ENCODE peak calls at places on chromosomes 3 and 15, in five cellular contexts. C is uterus, M is A549, S is stomach, A is breast epithelium. K is an unnamed sample.

GRCh38 chr3:124063168-124063909 is 71.4 kb upstream of the ROPN1 start:
- DNase-seq in M (no peak), A (no peak), C (peak), S (no peak), K (no peak)

GRCh38 chr3:69178838-69179739 is 56.7 kb upstream of the LMOD3 start:
- DNase-seq in M (peak), S (no peak), A (no peak), C (no peak), K (no peak)

GRCh38 chr15:68445351-68445750 is 13.4 kb upstream of the ITGA11 start:
- DNase-seq in C (no peak), M (no peak), A (no peak), S (no peak), K (no peak)

GRCh38 chr3:33318709-33319380 is 41.6 kb downstream of the FBXL2 start:
- DNase-seq in A (no peak), M (peak), S (no peak), C (no peak), K (no peak)

GRCh38 chr3:87793322-87793877 is 265.4 kb downstream of the CGGBP1 start:
- DNase-seq in A (no peak), M (peak), C (no peak), S (no peak), K (no peak)

GRCh38 chr3:48400824-48401433 is 28.9 kb downstream of the FBXW12 start:
- DNase-seq in C (peak), M (peak), S (peak), A (peak), K (no peak)

GRCh38 chr3:99843590-99844260 is 26.1 kb downstream of the CMSS1 start:
- DNase-seq in C (no peak), M (no peak), A (no peak), S (peak), K (no peak)

GRCh38 chr3:111143-112069 is 85.2 kb upstream of the CHL1 start:
- DNase-seq in A (no peak), C (no peak), S (no peak), M (peak), K (no peak)

GRCh38 chr15:85583404-85584390 is 203.3 kb downstream of the AKAP13 start:
- DNase-seq in C (peak), S (peak), M (peak), A (no peak), K (no peak)

GRCh38 chr3:40317061-40317676 is 7.7 kb downstream of the EIF1B start:
- DNase-seq in C (peak), M (peak), A (no peak), S (no peak), K (no peak)

GRCh38 chr15:70430029-70430428 is 332.3 kb upstream of the TLE3 start:
- DNase-seq in C (no peak), M (peak), S (no peak), A (no peak), K (no peak)

GRCh38 chr3:15261274-15261673 is 55.2 kb downstream of the CAPN7 start:
- DNase-seq in C (no peak), M (no peak), S (no peak), A (no peak), K (no peak)

GRCh38 chr3:20739814-20740213 is 553.8 kb upstream of the SGO1 start:
- DNase-seq in M (no peak), C (no peak), A (no peak), S (no peak), K (no peak)

GRCh38 chr3:7205535-7206331 is 344.8 kb downstream of the GRM7 start:
- DNase-seq in C (no peak), A (no peak), M (no peak), S (no peak), K (no peak)

GRCh38 chr15:65766422-65767263 is 25.4 kb downstream of the DENND4A start:
- DNase-seq in M (peak), A (no peak), C (no peak), S (no peak), K (no peak)

GRCh38 chr3:23960649-23961048 is 15.6 kb downstream of the NR1D2 start:
- DNase-seq in C (no peak), S (no peak), A (no peak), M (no peak), K (no peak)

GRCh38 chr3:118628704-118629341 is 405.8 kb downstream of the IGSF11 start:
- DNase-seq in S (peak), C (no peak), M (peak), A (peak), K (peak)

GRCh38 chr15:48427960-48428547 is 96.8 kb downstream of the DUT start:
- DNase-seq in S (no peak), C (no peak), M (no peak), A (no peak), K (no peak)

GRCh38 chr3:120182613-120183524 is 88.6 kb upstream of the GSK3B start:
- DNase-seq in A (no peak), C (no peak), M (peak), S (no peak), K (no peak)

GRCh38 chr3:46065751-46066256 is 38.5 kb upstream of the XCR1 start:
- DNase-seq in S (no peak), A (no peak), M (no peak), C (no peak), K (no peak)

GRCh38 chr3:13598926-13599886 is 50.3 kb downstream of the FBLN2 start:
- DNase-seq in C (no peak), M (peak), A (no peak), S (no peak), K (no peak)

GRCh38 chr3:134136604-134137003 is 106.9 kb upstream of the SLCO2A1 start:
- DNase-seq in C (no peak), A (no peak), M (no peak), S (no peak), K (no peak)

GRCh38 chr3:194381460-194381875 is 11.9 kb upstream of the LRRC15 start:
- DNase-seq in C (no peak), A (no peak), S (peak), M (no peak), K (peak)

GRCh38 chr3:69273895-69274294 is 112.0 kb downstream of the FRMD4B start:
- DNase-seq in C (no peak), M (no peak), A (no peak), S (no peak), K (no peak)

GRCh38 chr3:170753421-170754344 is 116.3 kb downstream of the RPL22L1 start:
- DNase-seq in S (no peak), A (no peak), M (no peak), C (no peak), K (no peak)

GRCh38 chr3:30660128-30660525 is 53.7 kb downstream of the TGFBR2 start:
- DNase-seq in S (no peak), C (no peak), A (no peak), M (no peak), K (no peak)

GRCh38 chr15:89112341-89112971 is 24.2 kb downstream of the ABHD2 start:
- DNase-seq in S (peak), M (peak), C (no peak), A (peak), K (peak)

GRCh38 chr3:157166559-157166958 is 6.6 kb upstream of the CCNL1 start:
- DNase-seq in C (no peak), A (no peak), M (no peak), S (no peak), K (no peak)

GRCh38 chr15:55434989-55435825 is 26.9 kb downstream of the PIERCE2 start:
- DNase-seq in S (no peak), A (no peak), M (peak), C (no peak), K (no peak)

GRCh38 chr3:13762931-13763330 is 116.9 kb downstream of the WNT7A start:
- DNase-seq in C (no peak), M (no peak), A (no peak), S (no peak), K (no peak)

GRCh38 chr15:25850154-25851111 is 12.7 kb downstream of the ATP10A start:
- DNase-seq in M (peak), S (peak), C (peak), A (peak), K (peak)

GRCh38 chr15:74816624-74817369 is 4.2 kb downstream of the LMAN1L start:
- DNase-seq in S (no peak), M (no peak), C (no peak), A (no peak), K (no peak)

GRCh38 chr3:120438971-120439370 is 11.8 kb downstream of the FSTL1 start:
- DNase-seq in M (peak), A (no peak), S (no peak), C (peak), K (peak)

GRCh38 chr15:60548101-60548500 is 69.2 kb upstream of the ICE2 start:
- DNase-seq in M (no peak), C (no peak), A (no peak), S (no peak), K (no peak)

GRCh38 chr15:82540984-82541431 is 751 bp upstream of the RPS17 start:
- DNase-seq in M (no peak), S (no peak), C (peak), A (no peak), K (peak)

GRCh38 chr3:39148116-39149058 is 5.0 kb downstream of the CSRNP1 start:
- DNase-seq in S (no peak), M (no peak), C (no peak), A (peak), K (peak)

GRCh38 chr3:11601446-11602241 is 42.1 kb downstream of the VGLL4 start:
- DNase-seq in S (peak), M (no peak), C (peak), A (peak), K (no peak)

GRCh38 chr3:21073561-21073960 is 677.4 kb downstream of the ZNF385D start:
- DNase-seq in M (no peak), S (no peak), A (no peak), C (no peak), K (no peak)

GRCh38 chr3:101643861-101644613 is 32.9 kb downstream of the ZBTB11 start:
- DNase-seq in A (no peak), S (no peak), C (no peak), M (peak), K (no peak)

GRCh38 chr3:107404727-107405519 is 27.7 kb downstream of the CCDC54 start:
- DNase-seq in S (no peak), C (no peak), A (no peak), M (no peak), K (no peak)
- H3K27ac ChIP-seq in S (no peak), C (no peak), A (no peak), M (no peak), K (no peak)

GRCh38 chr3:186218423-186218822 is 109.5 kb upstream of the ETV5 start:
- DNase-seq in M (no peak), A (no peak), C (no peak), S (no peak), K (no peak)

GRCh38 chr3:186219211-186219638 is 110.3 kb upstream of the ETV5 start:
- DNase-seq in C (no peak), M (no peak), S (no peak), A (peak), K (no peak)

GRCh38 chr3:186221733-186222378 is 113.0 kb upstream of the ETV5 start:
- DNase-seq in A (no peak), S (no peak), C (no peak), M (no peak), K (no peak)

GRCh38 chr3:186220365-186220764 is 111.5 kb upstream of the ETV5 start:
- DNase-seq in M (peak), C (no peak), A (no peak), S (no peak), K (no peak)

GRCh38 chr3:186220886-186221285 is 112.0 kb upstream of the ETV5 start:
- DNase-seq in M (no peak), C (no peak), S (no peak), A (peak), K (no peak)
- TF ChIP-seq CTCF in M (no peak), C (no peak), S (no peak), A (no peak), K (no peak)

DNA sequence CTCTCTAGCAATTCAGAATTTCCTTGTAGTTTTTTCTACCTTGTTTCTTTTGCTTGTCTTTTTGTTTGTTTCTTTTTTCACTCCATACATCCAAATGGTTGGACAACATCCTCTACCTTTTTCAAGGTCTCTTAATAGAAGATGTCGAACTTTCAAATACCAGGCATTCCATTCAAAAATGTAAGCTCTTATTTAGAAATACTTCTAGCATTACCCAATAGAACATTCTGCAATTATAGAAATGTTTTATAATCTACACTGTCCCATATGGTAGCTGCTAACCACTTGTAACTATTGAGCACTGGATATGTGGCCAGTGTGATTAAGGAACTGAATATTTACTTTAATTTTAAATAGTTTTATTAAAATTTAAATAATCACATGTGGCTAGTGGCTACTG is 196.2 kb upstream of the MRPL3 start:
- DNase-seq in A (no peak), C (no peak), S (no peak), M (no peak), K (no peak)
- TF ChIP-seq POLR2A in A (no peak), C (no peak), S (no peak), M (no peak), K (no peak)

GRCh38 chr15:67183443-67184169 is 70.9 kb downstream of the AAGAB start:
- DNase-seq in S (no peak), M (peak), A (no peak), C (peak), K (no peak)

GRCh38 chr15:67180514-67181191 is 73.8 kb downstream of the AAGAB start:
- DNase-seq in C (peak), S (no peak), M (no peak), A (no peak), K (no peak)

GRCh38 chr15:67180035-67180434 is 74.4 kb downstream of the AAGAB start:
- DNase-seq in S (no peak), C (peak), A (no peak), M (no peak), K (no peak)

GRCh38 chr15:67179411-67179995 is 75.0 kb downstream of the AAGAB start:
- DNase-seq in M (no peak), C (peak), A (no peak), S (no peak), K (no peak)

GRCh38 chr15:67181221-67181639 is 73.2 kb downstream of the AAGAB start:
- DNase-seq in M (no peak), S (no peak), C (peak), A (peak), K (no peak)
- H3K27ac ChIP-seq in M (peak), S (no peak), C (no peak), A (no peak), K (no peak)

DNA sequence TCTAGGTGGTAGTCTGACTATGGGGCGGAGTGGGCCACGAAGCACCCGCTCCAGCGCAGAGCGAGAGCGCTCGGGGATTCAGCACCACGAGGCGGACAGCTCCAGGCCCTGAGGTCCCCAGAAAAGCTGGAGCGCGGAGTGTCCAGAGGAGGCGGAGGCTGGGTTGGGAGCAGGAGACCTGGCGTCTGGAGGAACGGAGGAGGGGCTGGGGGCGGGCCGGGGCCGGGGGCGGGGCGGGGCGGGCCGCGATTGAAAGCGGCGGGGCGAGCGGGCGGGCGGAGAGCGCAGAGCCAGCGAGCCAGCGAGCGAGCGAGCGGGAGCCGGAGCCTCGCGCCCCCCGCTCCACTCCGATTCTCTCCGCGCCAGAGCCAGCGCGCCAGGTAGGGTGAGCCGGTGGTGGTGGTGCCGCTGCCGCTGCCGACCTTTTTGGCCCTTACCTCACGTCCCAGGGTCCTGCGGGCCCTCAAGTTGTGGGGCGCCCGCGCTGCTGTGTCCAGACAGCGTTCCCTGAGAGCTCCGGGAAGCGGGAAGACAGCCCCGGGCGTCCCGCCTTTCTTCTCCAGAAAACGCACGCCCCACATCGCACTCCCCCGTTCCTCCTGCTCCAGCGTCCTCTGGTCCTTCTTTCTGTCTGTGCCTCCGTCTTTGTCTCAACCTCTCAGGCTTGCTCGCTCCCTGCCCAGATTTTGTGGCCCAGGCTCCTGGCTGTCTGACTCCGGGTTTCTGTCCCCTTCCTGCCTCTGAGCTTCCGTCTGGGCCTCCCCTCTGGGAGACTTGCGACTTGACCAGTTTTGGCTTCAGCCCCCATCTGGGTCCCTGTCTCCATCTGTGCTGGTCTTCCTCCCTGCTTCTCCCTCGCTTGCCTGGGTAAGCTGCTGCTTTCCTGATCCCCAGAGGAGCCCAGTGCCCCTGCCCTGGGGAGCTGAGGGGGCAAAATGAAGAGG is at the start of gene GRM2:
- DNase-seq in S (peak), A (peak), M (no peak), C (peak), K (peak)
- TF ChIP-seq CTCF in S (no peak), A (no peak), M (no peak), C (no peak), K (no peak)

GRCh38 chr3:126473292-126474168 is 2.2 kb downstream of the ZXDC start:
- DNase-seq in C (no peak), M (no peak), A (no peak), S (no peak), K (peak)

GRCh38 chr3:126475411-126476114 is at the start of gene ZXDC:
- DNase-seq in A (peak), M (peak), C (peak), S (peak), K (peak)

GRCh38 chr3:126469479-126469878 is 6.2 kb downstream of the ZXDC start:
- DNase-seq in C (no peak), S (no peak), M (no peak), A (no peak), K (peak)

GRCh38 chr3:126474498-126475410 is 937 bp downstream of the ZXDC start:
- DNase-seq in S (peak), C (peak), M (peak), A (peak), K (peak)

GRCh38 chr3:126472277-126473006 is 3.2 kb downstream of the ZXDC start:
- DNase-seq in C (peak), M (peak), S (peak), A (peak), K (peak)
- TF ChIP-seq POLR2A in C (no peak), M (no peak), S (no peak), A (no peak), K (peak)

GRCh38 chr15:41939986-41940385 is 32.4 kb downstream of the EHD4 start:
- DNase-seq in S (no peak), A (peak), M (no peak), C (no peak), K (no peak)
- H3K27ac ChIP-seq in S (peak), A (no peak), M (peak), C (no peak), K (no peak)

GRCh38 chr3:147119346-147119745 is 287.0 kb downstream of the ZIC4 start:
- DNase-seq in M (no peak), C (no peak), S (no peak), A (no peak), K (no peak)

GRCh38 chr3:147118611-147119010 is 287.7 kb downstream of the ZIC4 start:
- DNase-seq in C (no peak), A (no peak), S (no peak), M (no peak), K (no peak)

GRCh38 chr3:147117631-147118030 is 288.7 kb downstream of the ZIC4 start:
- DNase-seq in S (no peak), C (no peak), A (no peak), M (no peak), K (no peak)

DNA sequence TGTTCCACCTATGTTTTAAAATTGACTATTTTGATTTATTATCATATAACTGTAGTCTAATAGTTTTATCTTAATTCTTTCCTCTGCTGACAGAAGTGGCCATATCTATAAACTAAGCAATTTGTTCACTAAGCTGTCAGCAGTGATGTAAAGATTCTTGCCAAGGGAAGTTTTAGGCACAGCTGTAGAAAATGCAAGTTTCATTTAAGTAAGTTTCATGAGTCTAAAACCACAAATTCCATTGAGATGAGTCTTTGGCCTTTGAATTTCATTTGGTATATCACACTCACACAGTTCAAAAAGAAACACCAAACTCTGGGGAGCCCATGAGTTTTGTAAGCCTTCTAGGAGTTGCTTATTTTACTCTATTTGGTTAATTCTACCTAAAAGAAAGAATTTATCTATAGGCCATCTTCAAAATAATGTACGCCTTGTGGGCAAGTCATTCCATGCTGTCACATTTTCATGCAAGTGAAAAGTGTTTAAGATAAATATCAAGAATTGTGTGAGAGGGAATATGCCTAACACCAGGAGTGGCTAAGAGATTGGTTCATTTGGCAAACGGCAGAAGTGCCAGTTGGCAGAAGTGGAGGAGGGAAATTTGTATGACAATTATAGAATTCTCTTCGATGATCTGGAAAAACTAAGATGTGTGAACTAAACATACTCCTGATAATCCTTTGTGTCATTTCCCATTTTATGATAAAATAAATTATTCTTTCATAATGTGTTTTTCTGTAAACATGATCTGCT is 292.9 kb downstream of the ZIC4 start:
- DNase-seq in M (no peak), S (no peak), C (no peak), A (no peak), K (no peak)
- TF ChIP-seq CTCF in M (no peak), S (no peak), C (no peak), A (no peak), K (no peak)